ENCODE peak calls at places on chromosome 11, in six cellular contexts. Z, G, X, E, V and D are unnamed samples.

GRCh38 chr11:66835762-66836405 is 7.4 kb upstream of the RCE1 start:
- DNase-seq in E (no peak), G (no peak), X (peak), Z (no peak), V (no peak), D (no peak)

GRCh38 chr11:5548440-5548839 is at the start of gene OR52H1:
- DNase-seq in Z (no peak), G (no peak), E (no peak), V (no peak), X (no peak), D (no peak)

GRCh38 chr11:37110383-37110782 is 512.3 kb upstream of the RAG2 start:
- DNase-seq in V (no peak), G (no peak), X (no peak), Z (peak), E (no peak), D (no peak)

GRCh38 chr11:108906329-108906728 is 241.5 kb downstream of the DDX10 start:
- DNase-seq in E (no peak), Z (peak), V (no peak), G (no peak), X (peak), D (no peak)

GRCh38 chr11:20555783-20556182 is 43.6 kb upstream of the SLC6A5 start:
- DNase-seq in G (no peak), V (no peak), E (no peak), Z (no peak), X (no peak), D (no peak)

GRCh38 chr11:93727985-93728791 is 13.1 kb downstream of the TAF1D start:
- DNase-seq in Z (no peak), E (no peak), X (no peak), G (no peak), V (no peak), D (no peak)

GRCh38 chr11:116925050-116925449 is 87.6 kb upstream of the APOA1 start:
- DNase-seq in E (no peak), Z (no peak), X (no peak), G (peak), V (no peak), D (no peak)

GRCh38 chr11:59689015-59689414 is 20.2 kb upstream of the PATL1 start:
- DNase-seq in E (no peak), G (no peak), Z (no peak), X (no peak), V (no peak), D (no peak)

GRCh38 chr11:65625628-65626342 is 10.2 kb downstream of the PCNX3 start:
- DNase-seq in Z (no peak), E (peak), G (peak), X (no peak), V (peak), D (peak)

GRCh38 chr11:45368697-45369096 is 82.6 kb upstream of the SYT13 start:
- DNase-seq in E (no peak), V (no peak), G (no peak), Z (no peak), X (no peak), D (no peak)

GRCh38 chr11:130769782-130770565 is 146.3 kb downstream of the SNX19 start:
- DNase-seq in E (no peak), G (peak), V (no peak), Z (no peak), X (no peak), D (no peak)

GRCh38 chr11:101436511-101437142 is 147.2 kb downstream of the TRPC6 start:
- DNase-seq in G (peak), E (no peak), X (no peak), V (no peak), Z (peak), D (no peak)

GRCh38 chr11:69425444-69425843 is 56.0 kb upstream of the LINC01488 start:
- DNase-seq in Z (no peak), X (no peak), V (no peak), E (no peak), G (no peak), D (no peak)

GRCh38 chr11:1573847-1574255 is 1.8 kb upstream of the DUSP8 start:
- DNase-seq in Z (peak), G (no peak), V (no peak), X (no peak), E (no peak), D (no peak)

GRCh38 chr11:35927730-35928129 is 16.1 kb upstream of the LDLRAD3 start:
- DNase-seq in Z (peak), E (no peak), G (no peak), X (no peak), V (no peak), D (no peak)

GRCh38 chr11:68118753-68119448 is 2.3 kb downstream of the CHKA start:
- DNase-seq in X (no peak), G (peak), Z (no peak), E (no peak), V (no peak), D (no peak)